ENCODE peak calls at places on chromosome 5, in eight cellular contexts. V, I, F, G, P, J, C and D are unnamed samples.

GRCh38 chr5:172179032-172179989 is 8.7 kb downstream of the STK10 start:
- DNase-seq in J (no peak), I (no peak), G (peak; percentile 45), V (no peak), P (peak; percentile 82), C (no peak), F (no peak), D (no peak)

GRCh38 chr5:72268753-72269410 is 51.2 kb downstream of the MRPS27 start:
- DNase-seq in V (peak; percentile 48), C (peak; percentile 44), I (no peak), G (peak; percentile 30), F (no peak), P (no peak), J (no peak), D (peak; percentile 30)

GRCh38 chr5:178577944-178578343 is 12.2 kb downstream of the COL23A1 start:
- DNase-seq in I (no peak), C (no peak), G (no peak), P (no peak), V (no peak), F (no peak), J (no peak), D (no peak)

GRCh38 chr5:147547730-147548129 is 37.9 kb upstream of the DPYSL3 start:
- DNase-seq in I (no peak), V (no peak), G (no peak), P (no peak), J (no peak), C (no peak), F (no peak), D (no peak)

GRCh38 chr5:142544946-142545652 is 140.8 kb downstream of the FGF1 start:
- DNase-seq in J (no peak), I (no peak), F (no peak), P (no peak), V (no peak), G (no peak), C (no peak), D (no peak)

GRCh38 chr5:116652903-116653302 is 78.3 kb upstream of the SEMA6A start:
- DNase-seq in F (no peak), V (peak; percentile 15), I (no peak), P (no peak), J (no peak), C (no peak), G (no peak), D (no peak)

GRCh38 chr5:2283481-2284045 is 400.8 kb upstream of the IRX4 start:
- DNase-seq in P (no peak), C (no peak), I (no peak), F (no peak), V (no peak), G (no peak), J (no peak), D (no peak)

GRCh38 chr5:172603425-172603824 is 37.6 kb upstream of the NEURL1B start:
- DNase-seq in F (no peak), V (no peak), P (peak; percentile 37), J (no peak), I (no peak), G (no peak), C (no peak), D (peak; percentile 47)

GRCh38 chr5:111742595-111742994 is 14.4 kb downstream of the NREP start:
- DNase-seq in P (no peak), C (no peak), F (no peak), G (no peak), J (no peak), V (peak; percentile 96), I (no peak), D (no peak)

GRCh38 chr5:165134146-165134545 is 1628.7 kb downstream of the MAT2B start:
- DNase-seq in F (no peak), J (no peak), I (no peak), V (no peak), P (no peak), C (no peak), G (no peak), D (no peak)

GRCh38 chr5:134524219-134524825 is 1.1 kb upstream of the JADE2 start:
- DNase-seq in F (peak; percentile 95), C (no peak), J (no peak), P (peak; percentile 94), G (peak; percentile 90), V (no peak), I (peak; percentile 92), D (peak; percentile 86)

GRCh38 chr5:115530426-115530825 is 14.1 kb downstream of the FEM1C start:
- DNase-seq in G (no peak), P (no peak), C (no peak), V (no peak), F (no peak), J (no peak), I (no peak), D (no peak)

GRCh38 chr5:99104538-99105132 is 175.8 kb upstream of the CHD1 start:
- DNase-seq in J (peak; percentile 20), I (no peak), V (peak; percentile 13), P (no peak), F (no peak), C (peak; percentile 28), G (no peak), D (no peak)

GRCh38 chr5:71013575-71013974 is 11.6 kb downstream of the NAIP start:
- DNase-seq in G (no peak), J (no peak), P (no peak), F (no peak), C (no peak), I (no peak), V (no peak), D (no peak)

GRCh38 chr5:159465604-159466003 is 135.3 kb upstream of the IL12B start:
- DNase-seq in I (no peak), V (no peak), P (no peak), C (no peak), J (no peak), F (no peak), G (no peak), D (no peak)

GRCh38 chr5:16841416-16841815 is 94.7 kb downstream of the MYO10 start:
- DNase-seq in V (no peak), F (no peak), G (no peak), J (no peak), P (no peak), I (no peak), C (no peak), D (no peak)

GRCh38 chr5:56545016-56545415 is 270.3 kb upstream of the MAP3K1 start:
- DNase-seq in F (no peak), J (no peak), V (peak; percentile 39), P (no peak), I (no peak), C (no peak), G (no peak), D (no peak)

GRCh38 chr5:140418862-140419520 is 17.4 kb downstream of the ANKHD1 start:
- DNase-seq in C (no peak), G (no peak), I (no peak), P (no peak), V (no peak), F (no peak), J (no peak), D (no peak)

GRCh38 chr5:35024911-35025510 is 22.7 kb downstream of the AGXT2 start:
- DNase-seq in J (no peak), P (no peak), C (no peak), F (no peak), G (no peak), V (no peak), I (no peak), D (no peak)

DNA sequence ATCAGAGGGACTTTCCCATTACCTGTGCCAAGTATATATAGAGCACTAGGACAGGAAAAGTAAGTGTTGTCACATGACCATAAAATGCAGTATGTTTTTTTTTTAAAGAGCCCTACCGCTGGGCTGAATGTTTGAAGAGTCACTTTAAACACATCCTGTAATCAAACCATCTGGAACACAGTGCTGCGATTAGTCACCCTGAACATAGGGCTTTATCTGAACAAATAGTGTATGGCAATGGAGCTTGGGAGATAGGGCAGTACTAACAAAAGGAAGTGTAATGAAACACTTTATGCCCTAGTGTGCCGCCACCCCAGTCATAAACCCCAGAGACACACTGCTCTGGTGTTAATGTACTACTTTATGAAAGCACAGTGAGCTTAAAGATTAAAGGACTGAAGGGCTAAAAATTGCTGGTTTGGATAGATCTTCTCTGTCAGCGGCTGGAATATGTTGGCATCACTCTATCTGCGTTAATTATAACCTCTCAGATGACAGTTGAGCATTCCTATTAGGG is 90.4 kb downstream of the ZNF608 start:
- DNase-seq in J (peak; percentile 80), V (peak; percentile 97), G (peak; percentile 80), F (no peak), P (no peak), C (peak; percentile 78), I (no peak), D (no peak)
- H3K4me3 ChIP-seq in J (peak overlapping the region; percentile 39), V (no peak overlapping the region), G (no peak overlapping the region), F (no peak overlapping the region), P (no peak overlapping the region), C (peak overlapping the region; percentile 0), I (peak overlapping the region; percentile 6), D (no peak overlapping the region)

GRCh38 chr5:64201986-64202385 is 36.3 kb downstream of the RNF180 start:
- DNase-seq in I (no peak), F (no peak), C (no peak), J (no peak), G (no peak), P (no peak), V (no peak), D (no peak)

GRCh38 chr5:64195981-64196380 is 30.3 kb downstream of the RNF180 start:
- DNase-seq in V (no peak), C (no peak), P (no peak), J (no peak), F (no peak), G (no peak), I (no peak), D (no peak)

DNA sequence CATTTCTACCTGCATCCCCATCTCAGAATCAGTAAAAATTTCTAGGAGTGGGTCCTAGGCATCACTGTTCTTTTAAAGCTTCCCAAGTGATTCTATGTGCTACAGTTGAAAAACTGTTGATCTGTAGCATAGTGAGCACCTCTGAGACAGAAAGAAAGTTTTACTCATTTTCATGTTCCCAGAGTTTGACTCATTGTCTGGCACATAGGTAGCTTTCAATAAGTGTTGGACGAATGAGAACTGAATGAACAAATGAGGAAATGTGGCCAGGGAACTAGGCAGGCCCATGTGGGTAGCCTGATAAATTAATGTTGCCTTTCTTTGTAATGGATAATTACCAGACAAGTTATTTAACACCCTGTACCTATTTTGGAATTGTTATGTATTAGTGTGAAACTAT is 33.8 kb downstream of the RNF180 start:
- DNase-seq in F (no peak), I (no peak), C (no peak), G (no peak), J (no peak), P (no peak), V (no peak), D (no peak)
- TF ChIP-seq CTCF in F (no peak), I (no peak), C (no peak), G (no peak), J (no peak), P (no peak), V (no peak), D (no peak)

GRCh38 chr5:177457239-177458121 is 10.9 kb downstream of the PRR7 start:
- DNase-seq in C (peak; percentile 97), J (peak; percentile 72), I (no peak), G (peak; percentile 76), V (peak; percentile 97), F (peak; percentile 84), P (peak; percentile 86), D (no peak)
- TF ChIP-seq POLR2AphosphoS5 in C (no peak), J (peak; percentile 40), I (no peak), G (no peak), V (no peak), F (no peak), P (no peak), D (peak; percentile 7)

DNA sequence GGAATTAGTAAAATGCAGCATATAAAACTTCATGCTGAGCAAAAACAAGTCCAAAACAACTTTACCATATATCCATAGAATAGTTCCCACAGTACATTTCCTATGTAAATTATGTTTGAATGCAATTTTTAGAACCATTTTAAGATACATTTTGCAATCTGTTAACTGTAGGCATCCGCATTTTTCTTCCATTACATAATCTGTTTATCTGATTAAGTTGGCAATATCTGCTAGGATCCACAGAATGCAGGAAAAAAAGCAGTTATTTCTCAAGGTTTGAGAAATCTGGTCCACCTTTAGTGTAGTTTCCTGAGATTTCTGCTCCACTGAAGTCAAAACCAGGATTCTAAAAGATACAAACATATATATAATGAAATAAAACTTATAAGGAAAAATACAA is 6.2 kb downstream of the NUDCD2 start:
- DNase-seq in F (no peak), P (no peak), I (no peak), J (no peak), G (no peak), C (no peak), V (no peak), D (no peak)
- H3K4me3 ChIP-seq in F (no peak overlapping the region), P (no peak overlapping the region), I (no peak overlapping the region), J (no peak overlapping the region), G (no peak overlapping the region), C (no peak overlapping the region), V (no peak overlapping the region), D (no peak overlapping the region)